ENCODE peak calls at places on chromosomes 12 and 14, in seven cellular contexts. L is germinal center; U is KBM-7; H is HTR-8/SVneo; E is stimulated activated effector memory CD8-positive, alpha-beta T cell treated with anti-CD3 and anti-CD28 coated beads, Interleukin-12 subunit alpha, Interleukin-12 subunit beta, amount 100 ng/mL, for 72 hours; X is EL; Y is DMS153. K is an unnamed sample.

GRCh38 chr12:104506691-104507401 is 50.1 kb downstream of the CHST11 start:
- DNase-seq in H (no peak), L (no peak), X (no peak), U (no peak), Y (peak), E (no peak), K (peak)

GRCh38 chr14:87065366-87065765 is 927.6 kb downstream of the GALC start:
- DNase-seq in H (no peak), E (no peak), Y (no peak), X (no peak), U (no peak), L (no peak), K (no peak)

GRCh38 chr12:31206038-31206670 is 119.8 kb downstream of the SINHCAF start:
- DNase-seq in X (peak), U (no peak), Y (peak), L (no peak), H (no peak), E (no peak), K (no peak)

GRCh38 chr14:63632932-63633514 is 8.6 kb downstream of the WDR89 start:
- DNase-seq in L (peak), X (peak), H (peak), Y (no peak), E (no peak), U (peak), K (no peak)

GRCh38 chr14:98984719-98985041 is 287.3 kb downstream of the BCL11B start:
- DNase-seq in U (no peak), L (no peak), X (no peak), Y (no peak), E (peak), H (no peak), K (no peak)

GRCh38 chr12:46357438-46358324 is 14.9 kb downstream of the SLC38A2 start:
- DNase-seq in U (peak), Y (no peak), H (no peak), E (no peak), X (peak), L (no peak), K (no peak)

GRCh38 chr14:95389471-95390011 is 69.8 kb upstream of the CLMN start:
- DNase-seq in Y (no peak), L (no peak), U (no peak), H (no peak), E (no peak), X (peak), K (no peak)

GRCh38 chr12:24750263-24750662 is 198.6 kb downstream of the BCAT1 start:
- DNase-seq in E (no peak), Y (no peak), U (no peak), L (no peak), X (peak), H (no peak), K (no peak)

GRCh38 chr12:12620730-12621315 is 9.1 kb downstream of the CREBL2 start:
- DNase-seq in Y (no peak), H (no peak), U (no peak), X (no peak), L (no peak), E (no peak), K (no peak)

GRCh38 chr12:47954058-47954457 is 9.3 kb upstream of the TMEM106C start:
- DNase-seq in H (no peak), X (peak), E (no peak), U (no peak), Y (no peak), L (no peak), K (no peak)

GRCh38 chr14:99430491-99430890 is 50.2 kb downstream of the SETD3 start:
- DNase-seq in E (no peak), H (no peak), L (peak), U (peak), Y (no peak), X (no peak), K (no peak)

GRCh38 chr12:10614056-10614370 is 604 bp upstream of the MAGOHB start:
- DNase-seq in U (no peak), H (no peak), L (no peak), E (no peak), Y (no peak), X (no peak), K (no peak)

GRCh38 chr14:34711169-34711568 is 3.2 kb downstream of the CFL2 start:
- DNase-seq in L (peak), H (peak), U (no peak), Y (no peak), E (no peak), X (peak), K (peak)

GRCh38 chr12:108562348-108563134 is at the start of gene ISCU:
- DNase-seq in X (peak), U (peak), H (peak), Y (peak), L (peak), E (peak), K (peak)

GRCh38 chr12:91954326-91954725 is 191.3 kb downstream of the BTG1 start:
- DNase-seq in U (no peak), Y (no peak), X (no peak), E (no peak), L (no peak), H (no peak), K (no peak)

GRCh38 chr14:24299255-24300191 is at the start of the genes DHRS1 and NOP9:
- DNase-seq in X (peak), U (peak), E (peak), L (peak), Y (peak), H (peak), K (peak)

GRCh38 chr14:22226381-22226780 is 362.6 kb downstream of the DAD1 start:
- DNase-seq in E (no peak), Y (no peak), L (peak), H (no peak), U (peak), X (peak), K (no peak)

GRCh38 chr14:77051101-77051500 is 22.6 kb upstream of the IRF2BPL start:
- DNase-seq in X (no peak), Y (no peak), E (no peak), H (no peak), U (no peak), L (no peak), K (no peak)

GRCh38 chr12:77113971-77114370 is 48.6 kb upstream of the E2F7 start:
- DNase-seq in U (no peak), Y (no peak), E (no peak), L (no peak), X (peak), H (no peak), K (no peak)

GRCh38 chr12:91819132-91819447 is 326.6 kb downstream of the BTG1 start:
- DNase-seq in H (no peak), Y (peak), L (no peak), U (no peak), X (no peak), E (no peak), K (no peak)

GRCh38 chr12:5022030-5022429 is 21.6 kb upstream of the KCNA5 start:
- DNase-seq in L (no peak), X (no peak), U (no peak), H (no peak), E (no peak), Y (no peak), K (no peak)

GRCh38 chr12:57008113-57008687 is 1.9 kb upstream of the ZBTB39 start:
- DNase-seq in L (peak), Y (peak), H (peak), E (no peak), U (peak), X (peak), K (peak)

GRCh38 chr12:119089668-119090013 is 89.1 kb upstream of the HSPB8 start:
- DNase-seq in L (no peak), Y (no peak), H (no peak), X (no peak), U (no peak), E (no peak), K (no peak)

GRCh38 chr12:109192358-109192757 is 76.0 kb downstream of the ACACB start:
- DNase-seq in E (no peak), Y (no peak), H (peak), L (no peak), U (no peak), X (peak), K (no peak)

GRCh38 chr12:17928708-17929366 is 161.2 kb downstream of the RERGL start:
- DNase-seq in H (peak), L (no peak), Y (no peak), E (no peak), U (no peak), X (peak), K (no peak)

GRCh38 chr12:15772405-15773018 is 16.7 kb downstream of the EPS8 start:
- DNase-seq in H (no peak), X (no peak), U (peak), E (no peak), L (no peak), Y (no peak), K (no peak)

GRCh38 chr12:22312336-22312735 is 22.2 kb downstream of the ST8SIA1 start:
- DNase-seq in H (no peak), U (no peak), Y (no peak), L (no peak), E (no peak), X (no peak), K (no peak)

GRCh38 chr12:6953417-6954315 is 2.5 kb downstream of the PTPN6 start:
- DNase-seq in U (peak), H (no peak), E (peak), X (no peak), L (peak), Y (no peak), K (no peak)

GRCh38 chr14:36105401-36105800 is 71.1 kb downstream of the PTCSC3 start:
- DNase-seq in E (no peak), U (peak), H (peak), X (no peak), L (no peak), Y (peak), K (peak)

GRCh38 chr14:36683083-36683724 is 21.5 kb downstream of the PAX9 start:
- DNase-seq in X (no peak), H (no peak), Y (peak), E (no peak), L (no peak), U (no peak), K (peak)

GRCh38 chr14:92984896-92985295 is 61.9 kb downstream of the CHGA start:
- DNase-seq in Y (no peak), H (no peak), U (no peak), L (no peak), E (no peak), X (no peak), K (no peak)

GRCh38 chr12:48285751-48286650 is 64.7 kb downstream of the ZNF641 start:
- DNase-seq in E (no peak), H (no peak), Y (no peak), L (no peak), U (no peak), X (no peak), K (no peak)

GRCh38 chr12:84840356-84840755 is 72.2 kb downstream of the SLC6A15 start:
- DNase-seq in Y (no peak), E (no peak), L (no peak), U (no peak), X (no peak), H (no peak), K (no peak)

GRCh38 chr14:23171251-23171975 is 12.0 kb downstream of the SLC7A8 start:
- DNase-seq in E (no peak), Y (no peak), L (no peak), H (no peak), X (peak), U (no peak), K (no peak)

GRCh38 chr14:101559624-101560533 is 1.4 kb upstream of the DIO3 start:
- DNase-seq in E (no peak), Y (no peak), L (peak), X (no peak), H (peak), U (no peak), K (no peak)

GRCh38 chr14:25389948-25390347 is 340.0 kb upstream of the STXBP6 start:
- DNase-seq in X (no peak), E (no peak), U (no peak), H (no peak), L (no peak), Y (no peak), K (no peak)

GRCh38 chr14:44846232-44846824 is 115.4 kb downstream of the KLHL28 start:
- DNase-seq in Y (peak), X (peak), H (peak), E (no peak), L (peak), U (peak), K (peak)

GRCh38 chr14:41899416-41899815 is 292.7 kb downstream of the LRFN5 start:
- DNase-seq in L (no peak), X (no peak), E (no peak), U (no peak), H (no peak), Y (peak), K (peak)

GRCh38 chr12:6962285-6963015 is 8.0 kb downstream of the PHB2 start:
- DNase-seq in U (no peak), Y (peak), X (no peak), E (no peak), L (no peak), H (no peak), K (peak)

GRCh38 chr12:65943388-65944137 is 119.3 kb downstream of the HMGA2 start:
- DNase-seq in E (no peak), U (no peak), L (no peak), H (no peak), Y (no peak), X (peak), K (no peak)